ENCODE peak calls at places on chromosomes 6 and 20, in four cellular contexts. H is aorta, V is cardiac muscle cell, K is tibial nerve. B is an unnamed sample. For H3K36me3 and H3K9me3, the result is how much of the 10 kb centered on the place peaks cover.

GRCh38 chr6:89966250-89966588 is 72.0 kb downstream of the GJA10 start:
- DNase-seq in H (no peak), V (peak), K (no peak), B (no peak)

GRCh38 chr6:45555981-45556771 is 178.4 kb upstream of the SUPT3H start:
- DNase-seq in H (no peak), V (peak), K (no peak), B (no peak)

GRCh38 chr6:139367810-139368321 is 6.6 kb downstream of the CITED2 start:
- DNase-seq in H (no peak), V (peak), K (no peak), B (no peak)

GRCh38 chr6:97078791-97079190 is 154.3 kb downstream of the KLHL32 start:
- DNase-seq in H (no peak), V (no peak), K (no peak), B (no peak)

GRCh38 chr6:108176281-108177089 is 10.7 kb downstream of the NR2E1 start:
- DNase-seq in H (no peak), V (no peak), K (no peak), B (no peak)

GRCh38 chr6:16305788-16306187 is 67.4 kb downstream of the GMPR start:
- DNase-seq in H (no peak), V (no peak), K (no peak), B (no peak)

GRCh38 chr6:36927691-36928546 is 26.6 kb upstream of the PI16 start:
- DNase-seq in H (peak), V (no peak), K (no peak), B (no peak)

GRCh38 chr6:144122861-144123260 is 27.5 kb upstream of the STX11 start:
- DNase-seq in H (no peak), V (no peak), K (no peak), B (no peak)

GRCh38 chr20:62837790-62838458 is 21.1 kb downstream of the COL9A3 start:
- DNase-seq in H (peak), V (no peak), K (peak), B (no peak)

GRCh38 chr20:3430376-3431069 is 23.1 kb upstream of the DNAAF9 start:
- DNase-seq in H (no peak), V (no peak), K (no peak), B (no peak)

GRCh38 chr20:31866221-31866620 is 4.1 kb downstream of the DUSP15 start:
- DNase-seq in H (no peak), V (no peak), K (no peak), B (no peak)

GRCh38 chr6:170438402-170438753 is 114.7 kb downstream of the PSMB1 start:
- DNase-seq in H (peak), V (peak), K (peak), B (peak)

GRCh38 chr20:20492521-20493334 is 124.8 kb downstream of the INSM1 start:
- DNase-seq in H (no peak), V (peak), K (no peak), B (no peak)

GRCh38 chr6:84685983-84686584 is 78.3 kb downstream of the TBX18 start:
- DNase-seq in H (no peak), V (no peak), K (no peak), B (no peak)

GRCh38 chr6:164106345-164106769 is 691.8 kb downstream of the QKI start:
- DNase-seq in H (no peak), V (peak), K (no peak), B (peak)

GRCh38 chr6:16800942-16801341 is 39.7 kb upstream of the ATXN1 start:
- DNase-seq in H (no peak), V (peak), K (no peak), B (no peak)

DNA sequence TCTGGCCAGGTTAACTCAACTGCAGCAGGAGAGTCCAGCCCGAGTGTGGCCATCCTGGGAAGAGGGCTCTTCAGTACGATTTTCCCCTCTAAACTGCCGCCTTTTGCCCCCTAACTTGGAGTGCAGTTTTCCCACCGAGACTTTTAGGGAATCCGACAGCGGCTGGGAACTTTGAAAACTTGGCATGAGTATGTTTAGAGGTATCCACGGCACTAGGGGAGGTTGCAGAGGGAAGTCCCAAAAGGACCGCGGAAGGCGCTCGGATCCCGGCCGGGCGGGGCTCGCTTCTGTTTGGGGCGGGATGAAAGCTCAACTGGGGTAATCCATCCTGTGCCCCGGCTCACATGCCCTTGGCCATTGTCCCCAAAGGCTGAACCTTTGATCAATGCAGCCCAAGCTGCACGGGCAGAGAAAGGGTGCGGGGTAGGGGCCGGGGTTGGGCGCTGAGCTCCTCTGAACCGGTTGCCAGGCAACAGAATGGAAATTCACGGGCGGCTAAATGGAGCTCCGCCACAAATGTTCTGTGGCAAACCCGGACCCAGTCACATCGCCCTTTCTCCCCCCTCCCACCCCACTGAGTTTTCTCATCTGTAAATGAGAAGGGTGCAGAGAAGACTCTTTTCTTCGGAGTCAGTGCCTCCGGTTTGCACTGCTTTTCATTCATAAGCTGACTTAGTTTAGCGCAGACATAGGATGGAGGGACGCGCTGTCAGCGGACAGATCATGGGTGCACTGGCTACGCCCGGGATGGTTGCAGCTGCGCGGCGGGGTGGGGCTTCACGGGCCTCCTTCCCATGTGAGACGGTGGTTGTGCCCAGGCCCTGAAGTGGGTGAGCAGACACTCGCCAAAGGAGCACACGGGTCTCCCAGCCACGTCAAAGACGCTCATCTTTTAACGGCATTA is 2.3 kb downstream of the BMP6 start:
- DNase-seq in H (peak), V (peak), K (no peak), B (no peak)
- H3K4me3 ChIP-seq in H (peak), V (peak), K (peak), B (no peak)

DNA sequence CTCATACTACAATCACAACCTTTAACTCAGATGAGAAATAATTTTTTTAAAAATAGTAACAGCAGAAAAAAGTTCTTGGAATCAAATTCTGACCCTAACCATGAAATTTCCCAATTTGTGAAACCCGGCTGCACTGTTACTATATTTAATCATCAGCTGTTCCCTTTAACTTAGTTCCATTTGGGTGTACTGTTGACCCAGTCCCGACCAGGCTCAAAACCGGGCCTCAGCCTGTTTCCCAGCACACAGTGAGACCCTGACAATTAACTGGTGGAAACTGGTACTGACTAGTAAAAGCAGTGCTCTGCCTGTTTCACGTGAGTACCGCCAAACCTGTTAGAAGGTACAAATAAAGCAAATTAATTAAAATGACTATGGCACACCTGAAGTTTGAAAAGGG is 7.0 kb downstream of the CTCFL start:
- DNase-seq in H (no peak), V (no peak), K (no peak), B (no peak)
- H3K36me3 ChIP-seq in H (under half), V (under half), K (under half), B (under half)

GRCh38 chr20:59736366-59736765 is 132.0 kb downstream of the PHACTR3 start:
- DNase-seq in H (peak), V (no peak), K (no peak), B (no peak)
- H3K9me3 ChIP-seq in H (under half), V (under half), K (under half), B (under half)

DNA sequence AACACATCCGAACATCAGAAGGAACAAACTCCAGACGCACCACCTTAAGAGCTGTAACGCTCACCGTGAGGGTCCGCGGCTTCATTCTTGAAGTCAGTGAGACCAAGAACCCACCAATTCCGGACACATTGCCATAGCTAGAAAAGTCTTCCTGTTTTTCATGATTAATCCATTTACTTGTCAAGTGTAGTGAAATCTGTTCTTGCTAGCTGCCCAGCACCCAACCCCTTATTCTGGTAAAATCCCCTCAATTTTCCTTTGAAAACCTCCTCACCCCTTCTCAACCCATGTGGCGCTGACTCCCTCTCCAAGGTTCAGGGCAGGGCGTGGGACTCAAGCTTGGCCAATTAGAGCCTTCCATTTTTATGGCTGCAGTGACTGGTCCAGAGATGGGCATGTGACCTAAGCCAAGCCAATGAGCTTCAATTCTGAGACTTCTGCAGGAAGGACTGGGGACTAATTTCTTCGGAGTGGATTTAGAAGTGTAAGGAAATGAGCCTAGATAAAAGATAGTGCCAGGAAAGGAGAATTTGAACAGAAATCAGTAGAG is 9.8 kb upstream of the ZBP1 start:
- DNase-seq in H (no peak), V (no peak), K (no peak), B (no peak)
- H3K4me3 ChIP-seq in H (no peak), V (no peak), K (no peak), B (no peak)

DNA sequence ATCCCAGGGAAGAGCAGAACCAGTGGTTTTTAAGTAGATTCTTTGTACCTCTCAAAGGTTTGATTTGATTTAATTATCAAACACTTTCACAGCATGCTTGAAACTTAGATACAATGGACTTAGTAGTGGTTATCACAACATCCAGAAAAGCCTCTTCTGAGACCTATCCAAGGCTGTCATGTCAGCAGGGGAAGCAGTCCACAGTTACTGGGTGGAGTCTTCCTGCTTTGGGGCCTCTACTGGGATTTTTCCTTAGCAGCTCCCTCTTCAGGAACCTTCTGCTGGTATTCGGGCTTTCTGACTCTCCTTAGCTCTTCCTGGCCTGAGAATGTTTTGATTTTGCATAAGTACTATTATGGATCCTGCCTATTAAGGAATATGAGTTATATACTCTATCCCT is 36.0 kb downstream of the ARFGEF2 start:
- DNase-seq in H (no peak), V (peak), K (no peak), B (no peak)
- H3K36me3 ChIP-seq in H (under half), V (under half), K (half or more), B (half or more)

GRCh38 chr20:55830124-55830828 is 175.0 kb downstream of the CBLN4 start:
- DNase-seq in H (no peak), V (no peak), K (no peak), B (no peak)
- H3K9me3 ChIP-seq in H (under half), V (under half), K (under half), B (under half)

GRCh38 chr6:28003661-28004060 is 46.6 kb downstream of the OR2B6 start:
- DNase-seq in H (no peak), V (no peak), K (no peak), B (no peak)
- H3K4me3 ChIP-seq in H (no peak), V (no peak), K (no peak), B (no peak)

GRCh38 chr20:35474504-35474903 is 19.1 kb downstream of the CEP250 start:
- DNase-seq in H (no peak), V (no peak), K (no peak), B (no peak)
- H3K36me3 ChIP-seq in H (under half), V (half or more), K (half or more), B (half or more)

B was measured in MG63.